ENCODE peak calls at places on chromosomes 13 and 19, in four cellular contexts. Z, A, L and K are unnamed samples.

GRCh38 chr13:39967199-39967959 is 311.9 kb downstream of the COG6 start:
- DNase-seq in Z (no peak), A (no peak), L (no peak), K (no peak)

GRCh38 chr13:49367640-49368431 is 76.0 kb downstream of the CAB39L start:
- DNase-seq in A (no peak), Z (no peak), L (no peak), K (no peak)

GRCh38 chr19:20165971-20166592 is 932 bp upstream of the ZNF486 start:
- DNase-seq in A (no peak), L (no peak), Z (no peak), K (no peak)

GRCh38 chr19:41245779-41246297 is 18.3 kb upstream of the HNRNPUL1 start:
- DNase-seq in A (no peak), L (no peak), Z (no peak), K (no peak)

GRCh38 chr13:91647361-91647970 is 249.0 kb downstream of the GPC5 start:
- DNase-seq in A (peak; percentile 81), L (peak; percentile 8), Z (no peak), K (no peak)

GRCh38 chr13:32009362-32009761 is 22.2 kb upstream of the FRY start:
- DNase-seq in L (no peak), A (no peak), Z (no peak), K (no peak)

GRCh38 chr13:93744033-93744432 is 517.4 kb downstream of the GPC6 start:
- DNase-seq in L (no peak), Z (no peak), A (no peak), K (no peak)

GRCh38 chr13:44470623-44471562 is 97.3 kb downstream of the SERP2 start:
- DNase-seq in A (peak; percentile 6), Z (no peak), L (no peak), K (no peak)

GRCh38 chr13:48009298-48009697 is 8.2 kb upstream of the SUCLA2 start:
- DNase-seq in Z (no peak), L (peak; percentile 66), A (no peak), K (no peak)

GRCh38 chr13:38702609-38703008 is 15.7 kb downstream of the FREM2 start:
- DNase-seq in L (no peak), A (no peak), Z (no peak), K (no peak)

GRCh38 chr19:34844254-34844653 is 71.2 kb upstream of the ZNF599 start:
- DNase-seq in A (no peak), L (no peak), Z (no peak), K (no peak)

GRCh38 chr13:106916329-106916728 is 348.4 kb upstream of the ARGLU1 start:
- DNase-seq in A (no peak), L (no peak), Z (no peak), K (no peak)

GRCh38 chr13:45456196-45456972 is 8.4 kb upstream of the COG3 start:
- DNase-seq in L (no peak), A (no peak), Z (no peak), K (no peak)

GRCh38 chr19:29067831-29068230 is 145.1 kb downstream of the UQCRFS1 start:
- DNase-seq in A (no peak), Z (no peak), L (no peak), K (no peak)

GRCh38 chr13:97659602-97660001 is 225.6 kb downstream of the RAP2A start:
- DNase-seq in L (no peak), Z (no peak), A (no peak), K (no peak)

GRCh38 chr13:92355213-92355612 is 871.4 kb upstream of the GPC6 start:
- DNase-seq in L (no peak), A (peak; percentile 62), Z (no peak), K (no peak)

GRCh38 chr13:101003566-101003965 is 329.0 kb upstream of the TMTC4 start:
- DNase-seq in L (no peak), Z (no peak), A (no peak), K (no peak)

GRCh38 chr13:50365683-50366391 is 350.6 kb downstream of the KCNRG start:
- DNase-seq in Z (peak; percentile 67), L (no peak), A (no peak), K (no peak)

GRCh38 chr19:7907122-7907521 is 3.4 kb downstream of the MAP2K7 start:
- DNase-seq in L (no peak), Z (no peak), A (no peak), K (no peak)

GRCh38 chr19:10036601-10037071 is 23.4 kb downstream of the RDH8 start:
- DNase-seq in A (no peak), Z (no peak), L (no peak), K (no peak)

GRCh38 chr19:17766543-17767131 is 15.4 kb downstream of the FCHO1 start:
- DNase-seq in Z (no peak), A (no peak), L (peak; percentile 88), K (no peak)

GRCh38 chr13:111555268-111555633 is 234.8 kb downstream of the TEX29 start:
- DNase-seq in Z (no peak), L (no peak), A (no peak), K (no peak)

GRCh38 chr19:10184636-10185035 is 10.1 kb downstream of the DNMT1 start:
- DNase-seq in Z (no peak), L (no peak), A (no peak), K (no peak)

GRCh38 chr19:30856376-30856775 is 484.2 kb downstream of the ZNF536 start:
- DNase-seq in L (no peak), A (no peak), Z (no peak), K (no peak)

GRCh38 chr13:23987331-23987730 is 90.0 kb upstream of the C1QTNF9B start:
- DNase-seq in L (no peak), A (no peak), Z (no peak), K (no peak)

GRCh38 chr13:30705672-30706071 is 29.7 kb upstream of the ALOX5AP start:
- DNase-seq in L (no peak), Z (no peak), A (no peak), K (no peak)

GRCh38 chr13:38386421-38386820 is 36.8 kb downstream of the UFM1 start:
- DNase-seq in L (no peak), Z (no peak), A (no peak), K (no peak)

GRCh38 chr13:77511552-77511951 is 24.0 kb upstream of the SCEL start:
- DNase-seq in Z (no peak), A (no peak), L (no peak), K (no peak)

GRCh38 chr19:16599655-16600346 is 27.6 kb upstream of the SLC35E1 start:
- DNase-seq in L (no peak), Z (no peak), A (no peak), K (no peak)

GRCh38 chr13:45195421-45195820 is 5.4 kb downstream of the KCTD4 start:
- DNase-seq in Z (no peak), A (no peak), L (no peak), K (no peak)

GRCh38 chr13:28181413-28181812 is 43.1 kb downstream of the PAN3 start:
- DNase-seq in L (no peak), Z (no peak), A (no peak), K (no peak)

GRCh38 chr13:46031581-46032263 is 20.8 kb downstream of the ZC3H13 start:
- DNase-seq in Z (no peak), A (no peak), L (no peak), K (no peak)

GRCh38 chr19:9456018-9456689 is 20.8 kb upstream of the ZNF266 start:
- DNase-seq in A (no peak), L (no peak), Z (no peak), K (no peak)

DNA sequence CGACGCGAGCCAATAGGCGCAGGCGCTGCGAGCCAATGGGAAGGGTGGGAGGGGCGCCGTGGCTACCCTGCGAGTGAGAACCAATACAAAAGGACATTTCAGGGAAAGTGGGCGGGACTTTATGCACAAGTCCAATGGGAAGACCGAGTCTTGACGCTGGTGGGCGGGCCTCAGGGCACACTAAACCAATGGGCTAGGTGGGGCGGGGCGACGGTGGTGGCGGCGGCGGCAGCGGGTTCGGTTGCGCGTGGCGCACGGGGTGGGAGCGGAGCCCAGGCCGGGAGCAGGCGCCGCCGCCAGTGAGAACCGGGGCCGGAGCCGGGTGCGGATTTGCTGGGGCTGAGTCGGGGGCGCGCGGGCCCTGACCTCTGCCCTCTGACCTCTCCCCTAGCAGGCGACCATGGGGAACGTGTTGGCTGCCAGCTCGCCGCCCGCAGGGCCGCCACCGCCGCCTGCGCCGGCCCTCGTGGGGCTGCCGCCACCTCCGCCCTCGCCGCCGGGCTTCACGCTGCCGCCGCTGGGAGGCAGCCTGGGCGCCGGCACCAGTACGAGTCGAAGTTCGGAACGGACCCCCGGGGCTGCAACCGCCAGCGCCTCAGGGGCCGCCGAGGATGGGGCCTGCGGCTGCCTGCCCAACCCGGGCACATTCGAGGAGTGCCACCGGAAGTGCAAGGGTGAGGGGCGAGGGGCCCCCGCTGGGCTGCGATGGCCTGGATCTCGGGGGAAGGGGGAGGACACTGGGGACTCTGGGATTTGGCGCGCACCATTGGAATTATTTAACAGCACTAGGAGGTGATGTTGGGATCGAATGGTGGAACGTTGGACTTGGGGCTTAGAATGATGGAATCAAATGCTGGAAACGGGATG is at the start of gene TOMM40:
- DNase-seq in A (no peak), Z (no peak), L (no peak), K (no peak)
- TF ChIP-seq SPI1 in A (no peak), Z (no peak), L (no peak), K (no peak)

GRCh38 chr19:14135985-14136508 is 342 bp downstream of the ASF1B start:
- DNase-seq in Z (no peak), L (no peak), A (no peak), K (no peak)
- TF ChIP-seq POLR2AphosphoS5 in Z (peak; percentile 85), L (no peak), A (no peak), K (no peak)

GRCh38 chr19:6056801-6057650 is 53.3 kb downstream of the RFX2 start:
- DNase-seq in L (peak; percentile 86), A (no peak), Z (no peak), K (no peak)
- TF ChIP-seq SPI1 in L (peak; percentile 35), A (no peak), Z (no peak), K (no peak)

GRCh38 chr19:47241919-47242644 is 11.1 kb upstream of the BBC3 start:
- DNase-seq in A (no peak), Z (no peak), L (no peak), K (no peak)

GRCh38 chr19:47240561-47240960 is 9.6 kb upstream of the BBC3 start:
- DNase-seq in L (no peak), Z (no peak), A (no peak), K (no peak)

GRCh38 chr19:47243364-47243775 is 12.4 kb upstream of the BBC3 start:
- DNase-seq in L (no peak), Z (no peak), A (no peak), K (no peak)

GRCh38 chr19:47240996-47241918 is 10.3 kb upstream of the BBC3 start:
- DNase-seq in L (peak; percentile 42), Z (no peak), A (peak; percentile 91), K (peak; percentile 61)

GRCh38 chr19:47243776-47244547 is 12.4 kb upstream of the CCDC9 start:
- DNase-seq in Z (no peak), L (peak; percentile 95), A (peak; percentile 87), K (peak; percentile 92)
- TF ChIP-seq POLR2AphosphoS5 in Z (peak; percentile 26), L (peak; percentile 72), A (peak; percentile 75), K (no peak)

GRCh38 chr13:112998506-112999280 is 29.7 kb downstream of the MCF2L start:
- DNase-seq in A (no peak), Z (no peak), L (no peak), K (no peak)

GRCh38 chr13:112996671-112997091 is 27.7 kb downstream of the MCF2L start:
- DNase-seq in L (no peak), Z (no peak), A (no peak), K (no peak)

GRCh38 chr13:112995395-112996091 is 26.5 kb downstream of the MCF2L start:
- DNase-seq in Z (no peak), L (no peak), A (no peak), K (no peak)

GRCh38 chr13:112999414-113000177 is 30.6 kb downstream of the MCF2L start:
- DNase-seq in L (no peak), Z (no peak), A (no peak), K (no peak)

GRCh38 chr13:112997188-112998135 is 28.4 kb downstream of the MCF2L start:
- DNase-seq in L (no peak), A (no peak), Z (no peak), K (no peak)
- TF ChIP-seq SPI1 in L (no peak), A (no peak), Z (no peak), K (no peak)